ENCODE peak calls at places on chromosomes 12 and 14, in four cellular contexts. V is stimulated activated naive CD8-positive, alpha-beta T cell treated with anti-CD3 and anti-CD28 coated beads, Interleukin-15, amount 100 ng/mL, for 72 hours; H is T-helper 1 cell; O is T follicular helper cell. L is an unnamed sample.

GRCh38 chr14:78933948-78934524 is 763.9 kb downstream of the NRXN3 start:
- DNase-seq in V (no peak), H (no peak), O (no peak), L (no peak)

GRCh38 chr14:99274346-99275221 is 2.6 kb upstream of the BCL11B start:
- DNase-seq in V (peak; percentile 68), H (peak; percentile 33), O (no peak), L (peak; percentile 95)

GRCh38 chr14:63908667-63909264 is 56.0 kb downstream of the SYNE2 start:
- DNase-seq in V (no peak), H (no peak), O (no peak), L (no peak)

GRCh38 chr14:68593806-68594536 is 198.9 kb downstream of the ZFP36L1 start:
- DNase-seq in V (no peak), H (no peak), O (no peak), L (no peak)

GRCh38 chr12:29562167-29562776 is 64.8 kb upstream of the OVCH1 start:
- DNase-seq in V (no peak), H (no peak), O (no peak), L (no peak)

GRCh38 chr12:120324841-120325417 is 2.6 kb downstream of the PLA2G1B start:
- DNase-seq in V (no peak), H (no peak), O (no peak), L (no peak)

GRCh38 chr14:74599201-74599809 is 12.7 kb downstream of the LTBP2 start:
- DNase-seq in V (no peak), H (no peak), O (no peak), L (no peak)

GRCh38 chr14:52977798-52978197 is 26.9 kb upstream of the FERMT2 start:
- DNase-seq in V (no peak), H (no peak), O (no peak), L (no peak)

GRCh38 chr14:36511981-36512584 is 7.9 kb downstream of the NKX2-1 start:
- DNase-seq in V (no peak), H (no peak), O (no peak), L (no peak)

GRCh38 chr14:56002316-56002715 is 115.9 kb upstream of the PELI2 start:
- DNase-seq in V (no peak), H (no peak), O (no peak), L (no peak)

GRCh38 chr12:132393991-132394949 is 64.9 kb upstream of the GALNT9 start:
- DNase-seq in V (no peak), H (no peak), O (no peak), L (no peak)

GRCh38 chr12:47097276-47097896 is 17.6 kb upstream of the AMIGO2 start:
- DNase-seq in V (no peak), H (no peak), O (no peak), L (no peak)

GRCh38 chr12:94057262-94058151 is 90.9 kb upstream of the PLXNC1 start:
- DNase-seq in V (no peak), H (no peak), O (no peak), L (no peak)

GRCh38 chr14:100891501-100892445 is 11.7 kb downstream of the RTL1 start:
- DNase-seq in V (no peak), H (no peak), O (no peak), L (no peak)

GRCh38 chr14:45587142-45587541 is 334.1 kb upstream of the MIS18BP1 start:
- DNase-seq in V (no peak), H (no peak), O (no peak), L (no peak)

GRCh38 chr12:12803186-12803585 is 10.0 kb upstream of the DDX47 start:
- DNase-seq in V (peak; percentile 34), H (no peak), O (peak; percentile 21), L (no peak)

GRCh38 chr14:91810699-91811098 is 56.6 kb downstream of the TC2N start:
- DNase-seq in V (no peak), H (no peak), O (no peak), L (no peak)

GRCh38 chr14:76640923-76641395 is 120.3 kb upstream of the VASH1 start:
- DNase-seq in V (no peak), H (no peak), O (no peak), L (no peak)

GRCh38 chr12:49092086-49092815 is 2.4 kb downstream of the DHH start:
- DNase-seq in V (peak; percentile 53), H (peak; percentile 40), O (peak; percentile 30), L (peak; percentile 87)

GRCh38 chr12:90978117-90978770 is 23.3 kb upstream of the CCER1 start:
- DNase-seq in V (no peak), H (no peak), O (no peak), L (no peak)

GRCh38 chr14:100450736-100451135 is 127.6 kb downstream of the SLC25A47 start:
- DNase-seq in V (no peak), H (no peak), O (no peak), L (no peak)

GRCh38 chr12:40228727-40229126 is 3.9 kb downstream of the LRRK2 start:
- DNase-seq in V (no peak), H (no peak), O (no peak), L (no peak)

GRCh38 chr12:6635856-6636521 is at the start of gene LPAR5:
- DNase-seq in V (peak; percentile 43), H (no peak), O (no peak), L (no peak)

GRCh38 chr14:33958616-33959226 is 7.8 kb upstream of the EGLN3 start:
- DNase-seq in V (no peak), H (no peak), O (no peak), L (no peak)

GRCh38 chr12:49260165-49260564 is 4.7 kb upstream of the TUBA1C start:
- DNase-seq in V (no peak), H (no peak), O (no peak), L (no peak)

GRCh38 chr14:67425603-67426002 is 13.6 kb upstream of the PLEK2 start:
- DNase-seq in V (no peak), H (no peak), O (no peak), L (no peak)

GRCh38 chr14:72644758-72645489 is 249.0 kb downstream of the DPF3 start:
- DNase-seq in V (no peak), H (no peak), O (no peak), L (peak; percentile 19)

GRCh38 chr14:34911209-34912150 is 36.3 kb upstream of the BAZ1A start:
- DNase-seq in V (no peak), H (no peak), O (no peak), L (no peak)

GRCh38 chr12:132323171-132324010 is 6.0 kb downstream of the GALNT9 start:
- DNase-seq in V (peak; percentile 13), H (no peak), O (no peak), L (no peak)

GRCh38 chr14:50704454-50705010 is 36.4 kb upstream of the SAV1 start:
- DNase-seq in V (no peak), H (no peak), O (no peak), L (no peak)

GRCh38 chr14:92160619-92161018 is 38.9 kb downstream of the CPSF2 start:
- DNase-seq in V (no peak), H (no peak), O (no peak), L (no peak)

GRCh38 chr14:63677891-63678379 is 36.3 kb upstream of the WDR89 start:
- DNase-seq in V (no peak), H (no peak), O (no peak), L (no peak)

GRCh38 chr12:53601296-53601847 is 24.8 kb downstream of the ATF7 start:
- DNase-seq in V (no peak), H (no peak), O (no peak), L (no peak)

GRCh38 chr14:101478796-101479410 is 82.4 kb upstream of the DIO3 start:
- DNase-seq in V (no peak), H (no peak), O (no peak), L (peak; percentile 34)

GRCh38 chr12:51326762-51327439 is 2.9 kb upstream of the BIN2 start:
- DNase-seq in V (no peak), H (no peak), O (no peak), L (no peak)

GRCh38 chr14:71933026-71933587 is 878 bp downstream of the RGS6 start:
- DNase-seq in V (peak; percentile 2), H (no peak), O (no peak), L (peak; percentile 48)

GRCh38 chr12:40325349-40325960 is 100.7 kb downstream of the LRRK2 start:
- DNase-seq in V (no peak), H (no peak), O (no peak), L (no peak)